ENCODE peak calls at places on chromosome 21, in five cellular contexts. Q, G, F, D and L are unnamed samples.

GRCh38 chr21:28771790-28772501 is 220.7 kb downstream of the LTN1 start:
- DNase-seq in Q (no peak), G (peak; percentile 93), F (peak; percentile 51), D (no peak), L (no peak)

GRCh38 chr21:36229181-36229580 is 72.6 kb downstream of the DOP1B start:
- DNase-seq in Q (no peak), G (no peak), F (no peak), D (no peak), L (no peak)

GRCh38 chr21:37631319-37632117 is 264.9 kb downstream of the DYRK1A start:
- DNase-seq in Q (no peak), G (no peak), F (no peak), D (no peak), L (no peak)

GRCh38 chr21:35840197-35840799 is 220.0 kb downstream of the SETD4 start:
- DNase-seq in Q (peak; percentile 40), G (peak; percentile 95), F (peak; percentile 56), D (no peak), L (peak; percentile 63)

GRCh38 chr21:27756191-27756590 is 789.3 kb upstream of the ADAMTS5 start:
- DNase-seq in Q (no peak), G (no peak), F (no peak), D (no peak), L (no peak)

GRCh38 chr21:46322351-46323226 is 1.1 kb downstream of the C21orf58 start:
- DNase-seq in Q (no peak), G (peak; percentile 51), F (no peak), D (no peak), L (peak; percentile 33)

GRCh38 chr21:19322360-19322759 is 918.8 kb upstream of the TMPRSS15 start:
- DNase-seq in Q (no peak), G (peak; percentile 50), F (no peak), D (no peak), L (no peak)

GRCh38 chr21:21740207-21740606 is 742.0 kb downstream of the NCAM2 start:
- DNase-seq in Q (no peak), G (no peak), F (no peak), D (no peak), L (no peak)

GRCh38 chr21:42234026-42234425 is 15.1 kb downstream of the ABCG1 start:
- DNase-seq in Q (no peak), G (no peak), F (no peak), D (no peak), L (no peak)

GRCh38 chr21:42232176-42232825 is 13.4 kb downstream of the ABCG1 start:
- DNase-seq in Q (no peak), G (no peak), F (no peak), D (no peak), L (no peak)

GRCh38 chr21:42234464-42235241 is 15.7 kb downstream of the ABCG1 start:
- DNase-seq in Q (peak; percentile 64), G (peak; percentile 59), F (peak; percentile 57), D (no peak), L (peak; percentile 90)

GRCh38 chr21:42231761-42232160 is 12.8 kb downstream of the ABCG1 start:
- DNase-seq in Q (no peak), G (no peak), F (no peak), D (no peak), L (no peak)

GRCh38 chr21:42233067-42233981 is 14.4 kb downstream of the ABCG1 start:
- DNase-seq in Q (peak; percentile 45), G (peak; percentile 59), F (no peak), D (peak; percentile 93), L (peak; percentile 85)
- TF ChIP-seq CTCF in Q (no peak), G (peak; percentile 39), F (peak; percentile 40), D (no peak), L (peak; percentile 47)

GRCh38 chr21:34029724-34030528 is 43.5 kb upstream of the MRPS6 start:
- DNase-seq in Q (no peak), G (peak; percentile 92), F (peak; percentile 53), D (no peak), L (peak; percentile 33)
- H3K4me3 ChIP-seq in Q (no peak overlapping the region), G (peak overlapping the region; percentile 36), F (no peak overlapping the region), D (peak overlapping the region; percentile 15), L (peak overlapping the region; percentile 1)

DNA sequence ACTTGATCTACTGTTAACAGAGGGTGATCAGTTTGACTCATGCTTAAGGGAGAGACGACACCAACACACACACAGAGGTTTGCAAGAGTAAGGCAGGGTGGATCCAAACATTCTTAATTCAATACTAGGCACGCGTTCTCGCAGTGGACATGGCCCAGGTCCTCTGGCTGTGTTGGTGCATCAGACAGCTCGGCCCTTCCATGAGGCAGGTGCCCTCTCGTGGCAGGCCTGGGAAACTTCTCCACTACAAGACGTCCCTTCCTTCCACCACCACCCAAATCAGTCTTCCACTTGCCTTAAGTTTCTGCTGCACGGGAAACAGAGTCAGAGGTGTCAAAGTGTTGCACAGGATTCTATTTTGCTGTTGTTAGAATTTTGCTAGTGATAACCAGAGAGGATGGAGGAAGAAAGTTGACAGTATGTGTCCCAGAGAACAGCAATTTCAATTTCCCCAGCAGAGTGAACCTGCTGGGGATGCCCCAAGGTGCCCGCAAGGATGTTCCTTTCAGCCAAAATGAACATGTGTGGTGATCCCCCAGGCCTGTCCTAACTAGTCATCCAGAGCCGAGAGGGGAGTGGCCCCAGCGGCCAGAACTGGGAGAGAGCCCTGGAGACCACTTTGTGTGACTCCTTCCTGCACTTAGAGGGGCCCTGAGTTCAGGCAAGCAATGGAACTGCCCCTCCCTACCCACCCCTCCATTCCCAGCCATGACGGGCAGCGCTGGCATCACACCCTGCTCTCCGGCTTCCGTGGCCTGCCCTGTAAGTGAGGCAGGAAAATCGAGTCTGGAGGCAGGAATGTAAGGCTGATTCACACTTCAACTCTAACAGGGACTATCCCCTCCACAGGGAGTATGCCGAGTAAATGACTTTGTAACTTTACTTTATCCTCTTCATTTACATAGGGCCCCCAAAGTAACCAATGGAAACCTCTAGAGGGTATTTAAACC is 34.8 kb downstream of the MX1 start:
- DNase-seq in Q (peak; percentile 68), G (peak; percentile 85), F (no peak), D (no peak), L (peak; percentile 81)
- TF ChIP-seq CTCF in Q (peak; percentile 42), G (peak; percentile 93), F (peak; percentile 92), D (peak; percentile 71), L (peak; percentile 83)

DNA sequence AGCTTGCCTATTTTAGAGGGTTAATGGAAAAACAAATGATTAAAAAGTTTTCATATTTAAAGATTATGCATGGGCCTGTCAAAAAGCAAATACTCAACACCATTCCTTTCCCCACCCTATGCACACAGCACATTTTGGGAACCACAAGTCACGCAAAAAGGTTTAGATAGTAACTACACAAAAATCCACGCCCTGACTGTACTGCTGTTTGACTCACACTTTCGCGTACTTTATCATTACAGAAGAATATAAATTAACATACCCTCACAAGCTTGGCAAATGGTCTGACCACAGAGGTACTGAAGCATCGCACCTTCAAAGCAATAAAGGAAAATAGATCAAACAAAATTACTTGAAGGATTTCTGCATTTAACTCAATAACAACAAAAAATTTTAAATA is 1.4 kb downstream of the ATP5PO start:
- DNase-seq in Q (no peak), G (no peak), F (no peak), D (no peak), L (no peak)
- H3K4me3 ChIP-seq in Q (no peak overlapping the region), G (no peak overlapping the region), F (peak overlapping the region; percentile 99), D (no peak overlapping the region), L (no peak overlapping the region)

GRCh38 chr21:25717491-25718139 is 17.1 kb downstream of the ATP5PF start:
- DNase-seq in Q (no peak), G (peak; percentile 72), F (peak; percentile 34), D (no peak), L (no peak)

GRCh38 chr21:25721987-25722386 is 12.7 kb downstream of the ATP5PF start:
- DNase-seq in Q (no peak), G (no peak), F (no peak), D (no peak), L (no peak)

GRCh38 chr21:25722631-25723030 is 12.1 kb downstream of the ATP5PF start:
- DNase-seq in Q (no peak), G (no peak), F (no peak), D (no peak), L (no peak)
- TF ChIP-seq CTCF in Q (no peak), G (no peak), F (no peak), D (no peak), L (no peak)

DNA sequence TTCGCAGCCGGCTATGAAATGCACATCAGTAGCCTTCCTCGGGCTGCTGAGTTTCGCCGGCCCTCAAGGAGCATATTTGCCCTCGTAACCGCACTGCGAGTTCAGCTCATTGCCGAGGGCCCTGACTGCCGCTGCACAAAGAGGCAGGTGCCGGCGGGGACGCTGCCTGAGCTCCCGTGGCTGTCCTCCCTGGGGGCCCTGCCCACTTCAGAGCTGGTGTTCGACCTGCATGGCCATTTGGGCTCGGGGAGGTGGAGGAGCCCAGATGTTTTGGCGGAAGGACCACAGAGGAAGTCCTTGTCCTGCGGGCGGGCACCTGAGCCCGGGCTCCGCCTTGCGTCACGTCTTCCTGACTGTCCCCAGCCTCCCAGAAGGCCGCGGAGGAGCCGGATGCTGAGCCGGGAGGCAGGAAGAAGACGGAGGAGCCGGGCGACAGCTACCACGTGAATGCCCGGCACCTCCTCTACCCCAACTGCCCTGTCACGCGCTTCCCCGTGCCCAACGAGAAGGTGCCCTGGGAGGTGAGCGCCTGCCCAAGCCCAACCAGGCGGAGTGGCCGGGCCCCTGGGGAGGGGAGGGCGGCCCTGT is 29.9 kb upstream of the LRRC3 start:
- DNase-seq in Q (no peak), G (no peak), F (no peak), D (no peak), L (no peak)
- H3K4me3 ChIP-seq in Q (no peak overlapping the region), G (no peak overlapping the region), F (no peak overlapping the region), D (no peak overlapping the region), L (no peak overlapping the region)

GRCh38 chr21:44487831-44488230 is 32.5 kb downstream of the LRRC3 start:
- DNase-seq in Q (no peak), G (peak; percentile 54), F (no peak), D (no peak), L (no peak)

GRCh38 chr21:44490816-44491215 is 35.5 kb downstream of the LRRC3 start:
- DNase-seq in Q (no peak), G (no peak), F (no peak), D (no peak), L (no peak)

GRCh38 chr21:44490405-44490804 is 35.1 kb downstream of the LRRC3 start:
- DNase-seq in Q (no peak), G (no peak), F (no peak), D (no peak), L (no peak)

GRCh38 chr21:44492572-44493385 is 37.5 kb downstream of the LRRC3 start:
- DNase-seq in Q (no peak), G (no peak), F (no peak), D (no peak), L (no peak)

DNA sequence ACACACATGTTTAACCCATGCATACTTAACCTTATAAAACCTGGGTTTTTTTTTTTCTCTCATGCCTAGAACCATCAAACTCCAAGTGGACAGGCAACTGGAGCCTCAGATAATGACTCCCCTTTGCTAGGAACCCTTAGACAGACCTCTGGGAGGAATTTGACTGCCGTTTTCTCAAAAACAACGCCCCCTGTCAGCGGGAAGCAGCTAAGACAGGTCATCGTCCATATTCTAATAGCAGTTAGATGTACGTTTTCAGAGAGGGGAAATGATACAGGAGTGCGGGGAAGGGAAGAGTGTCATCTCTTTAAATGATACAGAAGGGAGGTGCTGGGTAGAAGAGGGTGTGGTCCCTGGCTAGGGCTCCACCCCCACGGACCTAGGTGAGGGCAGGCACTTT is 34.7 kb downstream of the LRRC3 start:
- DNase-seq in Q (no peak), G (no peak), F (no peak), D (no peak), L (no peak)
- TF ChIP-seq CTCF in Q (no peak), G (peak; percentile 10), F (peak; percentile 33), D (no peak), L (no peak)